ENCODE peak calls at places on chromosomes 11 and 22, in five cellular contexts. One of them, this sample, is unnamed.

GRCh38 chr22:39269095-39269827 is 24.5 kb upstream of the PDGFB start:
- DNase-seq in A549: no peak
- DNase-seq in NCI-H1105: no peak
- DNase-seq in A673: no peak
- DNase-seq in cardiac muscle cell: no peak
- DNase-seq in this sample: no peak

GRCh38 chr11:94140154-94140655 is 11.6 kb downstream of the PANX1 start:
- DNase-seq in A549: no peak
- DNase-seq in NCI-H1105: no peak
- DNase-seq in A673: no peak
- DNase-seq in cardiac muscle cell: no peak
- DNase-seq in this sample: no peak

GRCh38 chr11:106668147-106668546 is 350.1 kb downstream of the GUCY1A2 start:
- DNase-seq in A549: no peak
- DNase-seq in NCI-H1105: no peak
- DNase-seq in A673: no peak
- DNase-seq in cardiac muscle cell: no peak
- DNase-seq in this sample: no peak

GRCh38 chr11:128658499-128658898 is 35.4 kb upstream of the FLI1 start:
- DNase-seq in A549: no peak
- DNase-seq in NCI-H1105: no peak
- DNase-seq in A673: no peak
- DNase-seq in cardiac muscle cell: no peak
- DNase-seq in this sample: no peak

GRCh38 chr22:30864441-30865420 is 103.8 kb downstream of the MORC2 start:
- DNase-seq in A549: no peak
- DNase-seq in NCI-H1105: no peak
- DNase-seq in A673: no peak
- DNase-seq in cardiac muscle cell: no peak
- DNase-seq in this sample: no peak

GRCh38 chr22:45770506-45770905 is 98.9 kb downstream of the ATXN10 start:
- DNase-seq in A549: no peak
- DNase-seq in NCI-H1105: no peak
- DNase-seq in A673: no peak
- DNase-seq in cardiac muscle cell: no peak
- DNase-seq in this sample: no peak

GRCh38 chr22:37241351-37242142 is 2.5 kb downstream of the RAC2 start:
- DNase-seq in A549: no peak
- DNase-seq in NCI-H1105: no peak
- DNase-seq in A673: no peak
- DNase-seq in cardiac muscle cell: no peak
- DNase-seq in this sample: no peak

GRCh38 chr22:36258750-36259619 is 6.1 kb downstream of the APOL1 start:
- DNase-seq in A549: no peak
- DNase-seq in NCI-H1105: no peak
- DNase-seq in A673: peak
- DNase-seq in cardiac muscle cell: peak
- DNase-seq in this sample: no peak

GRCh38 chr11:113106507-113106906 is 145.3 kb downstream of the NCAM1 start:
- DNase-seq in A549: no peak
- DNase-seq in NCI-H1105: no peak
- DNase-seq in A673: no peak
- DNase-seq in cardiac muscle cell: no peak
- DNase-seq in this sample: no peak

GRCh38 chr11:103961010-103961409 is 75.4 kb upstream of the DDI1 start:
- DNase-seq in A549: peak
- DNase-seq in NCI-H1105: no peak
- DNase-seq in A673: no peak
- DNase-seq in cardiac muscle cell: no peak
- DNase-seq in this sample: no peak

GRCh38 chr11:119590651-119591308 is 138.2 kb downstream of the NECTIN1 start:
- DNase-seq in A549: no peak
- DNase-seq in NCI-H1105: no peak
- DNase-seq in A673: peak
- DNase-seq in cardiac muscle cell: no peak
- DNase-seq in this sample: no peak